ENCODE peak calls at places on chromosomes 12 and 14, in four cellular contexts. I, W, R and Q are unnamed samples.

GRCh38 chr12:82359115-82359478 is 768 bp downstream of the METTL25 start:
- DNase-seq in I (no peak), W (peak; percentile 40), R (no peak), Q (peak; percentile 54)

GRCh38 chr14:87049886-87050820 is 942.8 kb downstream of the GALC start:
- DNase-seq in I (no peak), W (peak; percentile 34), R (no peak), Q (peak; percentile 9)

GRCh38 chr12:120242275-120242799 is 23.2 kb downstream of the PXN start:
- DNase-seq in I (no peak), W (no peak), R (no peak), Q (no peak)

GRCh38 chr12:99619389-99620158 is 28.0 kb upstream of the GARIN6 start:
- DNase-seq in I (no peak), W (peak; percentile 62), R (no peak), Q (peak; percentile 47)

GRCh38 chr14:97021001-97021400 is 223.8 kb downstream of the VRK1 start:
- DNase-seq in I (no peak), W (peak; percentile 53), R (no peak), Q (peak; percentile 8)

GRCh38 chr14:24351517-24351916 is 11.7 kb upstream of the RIPK3 start:
- DNase-seq in I (no peak), W (no peak), R (no peak), Q (peak; percentile 48)

GRCh38 chr12:41462312-41462711 is 274.2 kb downstream of the PDZRN4 start:
- DNase-seq in I (no peak), W (no peak), R (no peak), Q (no peak)

GRCh38 chr12:118645219-118645618 is 268.9 kb downstream of the SUDS3 start:
- DNase-seq in I (no peak), W (peak; percentile 54), R (no peak), Q (peak; percentile 19)

GRCh38 chr12:46675736-46676135 is 150.1 kb downstream of the SLC38A4 start:
- DNase-seq in I (no peak), W (peak; percentile 45), R (no peak), Q (peak; percentile 45)

GRCh38 chr12:94994312-94994711 is 9.2 kb downstream of the NDUFA12 start:
- DNase-seq in I (no peak), W (no peak), R (no peak), Q (no peak)

GRCh38 chr12:15651381-15651780 is 137.8 kb downstream of the EPS8 start:
- DNase-seq in I (no peak), W (no peak), R (no peak), Q (no peak)

GRCh38 chr14:31297701-31298344 is 90.2 kb upstream of the HECTD1 start:
- DNase-seq in I (no peak), W (no peak), R (no peak), Q (peak; percentile 17)

GRCh38 chr14:55794655-55795583 is 214.9 kb downstream of the KTN1 start:
- DNase-seq in I (no peak), W (no peak), R (no peak), Q (peak; percentile 16)

GRCh38 chr12:54658306-54659264 is 10.4 kb upstream of the DCD start:
- DNase-seq in I (no peak), W (peak; percentile 65), R (no peak), Q (peak; percentile 53)

GRCh38 chr14:83120187-83120586 is 1586.5 kb upstream of the SEL1L start:
- DNase-seq in I (no peak), W (no peak), R (no peak), Q (no peak)

GRCh38 chr12:52634266-52635056 is 16.1 kb upstream of the KRT73 start:
- DNase-seq in I (peak; percentile 80), W (no peak), R (no peak), Q (no peak)

GRCh38 chr14:94292872-94293577 is at the start of gene SERPINA10:
- DNase-seq in I (no peak), W (no peak), R (no peak), Q (no peak)

GRCh38 chr12:117129391-117129790 is 30.2 kb upstream of the TESC start:
- DNase-seq in I (no peak), W (no peak), R (no peak), Q (no peak)

GRCh38 chr14:54364555-54365415 is 32.0 kb upstream of the CDKN3 start:
- DNase-seq in I (peak; percentile 15), W (no peak), R (no peak), Q (no peak)

GRCh38 chr14:67853207-67853606 is 33.6 kb downstream of the RAD51B start:
- DNase-seq in I (no peak), W (no peak), R (no peak), Q (no peak)

GRCh38 chr12:53938276-53939140 is at the start of gene HOXC13:
- DNase-seq in I (peak; percentile 14), W (peak; percentile 36), R (no peak), Q (peak; percentile 65)

GRCh38 chr14:62029569-62029924 is 267.3 kb downstream of the SNAPC1 start:
- DNase-seq in I (no peak), W (no peak), R (no peak), Q (no peak)

GRCh38 chr12:6326316-6326959 is 15.4 kb downstream of the TNFRSF1A start:
- DNase-seq in I (no peak), W (peak; percentile 82), R (no peak), Q (peak; percentile 30)

GRCh38 chr14:61616524-61617185 is 78.7 kb upstream of the HIF1A start:
- DNase-seq in I (no peak), W (no peak), R (no peak), Q (no peak)

GRCh38 chr14:90540437-90540836 is 143.6 kb downstream of the CALM1 start:
- DNase-seq in I (no peak), W (no peak), R (no peak), Q (no peak)

GRCh38 chr14:68911594-68912227 is 67.4 kb downstream of the ACTN1 start:
- DNase-seq in I (peak; percentile 66), W (peak; percentile 78), R (no peak), Q (peak; percentile 72)

DNA sequence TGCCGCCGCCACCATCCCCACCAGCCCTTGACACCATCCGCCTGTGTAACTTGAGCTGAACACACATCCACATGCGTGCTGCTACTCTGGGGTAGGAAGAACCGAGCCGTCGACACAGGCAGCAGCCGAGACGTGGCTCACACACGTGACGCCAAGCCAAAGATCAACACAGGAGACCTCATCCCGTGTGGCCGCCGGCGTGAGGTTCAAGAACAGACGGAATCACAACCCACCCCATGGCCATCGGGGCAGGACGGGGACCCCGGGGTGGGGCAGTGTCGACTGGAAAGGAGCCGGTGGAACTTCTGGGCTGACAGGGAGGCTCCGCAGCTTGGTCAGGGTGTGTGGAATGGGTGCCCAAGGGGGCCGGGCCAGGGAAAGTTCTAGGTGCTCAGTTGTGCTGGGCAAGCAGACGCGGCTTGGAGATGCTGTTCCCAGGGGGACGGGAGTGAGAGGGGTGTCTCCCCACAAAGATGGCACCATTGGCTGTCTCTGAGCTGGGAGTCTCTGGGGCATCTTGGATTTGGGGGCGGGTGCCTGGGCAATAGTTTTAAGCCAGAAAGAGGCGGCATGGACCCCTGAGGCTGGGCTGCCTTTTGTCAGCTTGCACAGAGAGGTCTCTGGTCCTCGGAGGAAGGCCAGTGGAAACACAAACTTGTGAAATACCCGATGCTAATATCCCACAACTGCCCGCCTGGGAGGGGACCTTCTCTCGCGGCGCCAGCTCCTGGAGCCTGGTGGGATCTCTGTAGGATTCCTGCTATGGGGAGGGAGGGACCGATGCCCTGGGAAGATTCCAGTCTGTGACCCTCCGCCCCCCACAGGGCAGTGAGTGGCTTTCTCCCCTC is 41.8 kb downstream of the GALNT9 start:
- DNase-seq in I (no peak), W (no peak), R (no peak), Q (no peak)
- TF ChIP-seq POLR2A in I (no peak), W (no peak), R (no peak), Q (no peak)

DNA sequence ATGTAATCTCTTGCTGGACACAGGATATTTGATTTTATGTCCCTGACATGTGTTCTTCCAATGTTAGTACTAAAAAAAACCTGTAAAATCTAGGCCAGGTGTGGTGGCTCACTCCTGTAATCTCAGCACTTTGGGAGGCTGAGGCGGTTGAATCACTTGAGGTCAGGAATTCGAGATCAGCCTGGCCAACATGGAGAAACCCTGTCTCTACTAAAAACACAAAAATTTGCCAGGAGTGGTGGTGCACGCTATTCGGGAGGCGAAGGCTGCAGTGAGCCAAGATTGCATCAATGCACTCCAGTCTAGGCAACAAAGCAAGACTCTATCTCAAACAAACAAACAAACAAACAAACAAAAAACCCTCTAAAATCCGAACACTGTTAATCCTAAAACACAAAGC is 68.0 kb downstream of the FERMT2 start:
- DNase-seq in I (no peak), W (no peak), R (no peak), Q (no peak)
- TF ChIP-seq POLR2A in I (no peak), W (no peak), R (no peak), Q (no peak)

GRCh38 chr12:7571253-7571652 is 67.7 kb upstream of the CD163 start:
- DNase-seq in I (no peak), W (no peak), R (no peak), Q (no peak)
- TF ChIP-seq POLR2A in I (no peak), W (no peak), R (no peak), Q (no peak)

DNA sequence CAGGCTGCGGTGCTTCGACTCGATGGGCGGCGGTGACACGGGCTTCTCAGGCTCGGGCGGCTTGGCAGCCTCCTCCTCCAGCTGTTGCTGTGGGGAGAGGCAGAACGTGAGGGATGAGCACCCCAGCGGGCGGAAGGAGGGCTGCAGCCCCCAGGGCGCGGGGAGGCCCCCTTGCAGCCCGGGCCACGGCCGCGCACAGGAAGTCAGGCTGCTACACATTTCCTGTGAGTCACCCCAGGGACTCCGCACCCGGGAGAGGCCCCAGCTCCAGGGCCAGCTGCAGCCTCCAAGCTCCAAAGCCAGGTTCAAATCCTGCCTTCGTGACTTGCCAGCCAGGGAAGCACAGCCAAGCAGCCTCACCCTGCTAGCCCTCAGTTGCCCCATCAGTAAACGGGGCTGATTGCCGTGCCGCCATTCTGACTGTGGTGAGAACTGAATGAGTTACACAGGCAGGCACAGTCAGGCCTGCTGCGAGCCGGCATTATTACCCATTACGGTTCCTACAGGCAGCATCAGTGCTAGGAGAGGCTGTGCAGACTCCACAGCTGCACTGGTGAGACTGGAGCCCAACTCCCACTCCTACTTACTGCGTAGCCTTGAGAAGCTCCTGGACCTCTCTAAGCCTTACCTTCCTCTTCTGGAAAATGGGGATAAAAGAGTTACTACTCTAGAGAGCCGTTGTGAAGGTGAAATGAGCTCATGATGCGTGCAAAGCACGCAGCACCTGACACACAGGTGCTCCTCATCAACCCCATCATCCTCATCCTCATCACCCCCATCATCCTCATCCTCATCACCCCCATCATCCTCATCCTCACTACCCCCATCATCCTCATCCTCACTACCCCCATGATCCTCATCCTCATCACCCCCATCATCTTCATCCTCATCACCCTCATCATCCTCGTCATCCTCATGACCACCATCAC is 100.9 kb downstream of the NCOR2 start:
- DNase-seq in I (no peak), W (peak; percentile 100), R (peak; percentile 32), Q (peak; percentile 43)
- TF ChIP-seq POLR2A in I (no peak), W (no peak), R (no peak), Q (no peak)

GRCh38 chr12:4286771-4287317 is 13.3 kb downstream of the CCND2 start:
- DNase-seq in I (no peak), W (no peak), R (no peak), Q (no peak)
- TF ChIP-seq POLR2A in I (no peak), W (peak; percentile 20), R (no peak), Q (peak; percentile 21)

GRCh38 chr14:38000340-38000739 is 207.4 kb upstream of the SSTR1 start:
- DNase-seq in I (no peak), W (no peak), R (no peak), Q (no peak)

GRCh38 chr14:38001501-38001900 is 206.2 kb upstream of the SSTR1 start:
- DNase-seq in I (no peak), W (no peak), R (no peak), Q (no peak)

GRCh38 chr14:38003746-38004609 is 203.7 kb upstream of the SSTR1 start:
- DNase-seq in I (no peak), W (no peak), R (no peak), Q (no peak)

DNA sequence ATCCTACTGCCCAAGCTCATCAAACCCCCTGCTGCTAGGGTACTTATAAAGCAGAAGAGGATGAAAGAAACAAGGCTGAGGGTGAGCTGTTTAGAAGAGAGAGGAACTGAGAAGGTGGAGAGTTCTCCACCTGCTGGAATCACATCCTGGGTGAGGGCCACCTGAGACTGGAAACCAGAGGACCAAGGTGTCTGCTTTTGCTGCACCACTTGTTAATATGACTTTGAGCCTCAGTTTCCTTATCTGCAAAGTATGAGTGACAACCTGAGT is 203.2 kb upstream of the SSTR1 start:
- DNase-seq in I (no peak), W (no peak), R (no peak), Q (no peak)
- TF ChIP-seq POLR2A in I (no peak), W (no peak), R (no peak), Q (no peak)